ENCODE peak calls at places on chromosomes 6 and 20, in six cellular contexts. S is NCI-H1092 treated with DMSO at 0.1 percent for 48 hours, E is naive B cell, G is COLO829, L is Caco-2, N is aorta. W is an unnamed sample.

GRCh38 chr6:6703720-6704422 is 115.4 kb downstream of the LY86 start:
- DNase-seq in S (no peak), E (no peak), G (no peak), L (no peak), N (no peak), W (no peak)

GRCh38 chr20:1377984-1378742 is 14.7 kb downstream of the FKBP1A start:
- DNase-seq in S (no peak), E (no peak), G (no peak), L (no peak), N (no peak), W (no peak)

GRCh38 chr6:125018136-125018535 is 55.9 kb downstream of the RNF217 start:
- DNase-seq in S (no peak), E (no peak), G (no peak), L (no peak), N (no peak), W (no peak)

GRCh38 chr6:33963351-33963750 is 159.5 kb upstream of the MLN start:
- DNase-seq in S (no peak), E (no peak), G (no peak), L (no peak), N (peak; percentile 68), W (no peak)

GRCh38 chr20:36399147-36399968 is 93.2 kb downstream of the DLGAP4 start:
- DNase-seq in S (no peak), E (peak; percentile 5), G (peak; percentile 92), L (peak; percentile 87), N (no peak), W (peak; percentile 59)

GRCh38 chr6:111417946-111418345 is 65.1 kb downstream of the REV3L start:
- DNase-seq in S (no peak), E (no peak), G (no peak), L (no peak), N (no peak), W (no peak)

GRCh38 chr6:28789553-28790083 is 134.2 kb downstream of the TRIM27 start:
- DNase-seq in S (no peak), E (no peak), G (peak; percentile 44), L (peak; percentile 71), N (no peak), W (no peak)

GRCh38 chr6:28353356-28353755 is 3.6 kb downstream of the ZKSCAN3 start:
- DNase-seq in S (no peak), E (no peak), G (no peak), L (no peak), N (no peak), W (no peak)